ENCODE peak calls at places on chromosomes 12 and 14, in six cellular contexts. T is psoas muscle, I is Panc1, E is PC-3, A is aorta, O is keratinocyte. J is an unnamed sample.

GRCh38 chr12:15621140-15621539 is 168.0 kb downstream of the EPS8 start:
- DNase-seq in A (no peak), T (no peak), E (no peak), O (no peak), I (no peak), J (no peak)

GRCh38 chr12:117227000-117227653 is 36.9 kb upstream of the FBXO21 start:
- DNase-seq in O (no peak), T (no peak), I (no peak), E (no peak), A (no peak), J (no peak)

GRCh38 chr12:130609966-130610365 is 106.1 kb downstream of the RIMBP2 start:
- DNase-seq in E (no peak), T (no peak), O (no peak), I (no peak), A (no peak), J (no peak)

GRCh38 chr12:12686925-12687324 is 9.1 kb downstream of the GPR19 start:
- DNase-seq in A (no peak), T (no peak), I (no peak), O (no peak), E (no peak), J (no peak)

GRCh38 chr14:38143651-38144505 is 63.8 kb upstream of the SSTR1 start:
- DNase-seq in O (no peak), A (no peak), T (no peak), E (peak; percentile 16), I (no peak), J (no peak)

GRCh38 chr12:51744235-51744634 is 104.3 kb downstream of the FIGNL2 start:
- DNase-seq in O (no peak), T (no peak), A (no peak), I (no peak), E (no peak), J (no peak)

GRCh38 chr12:26833692-26834168 is 736 bp upstream of the ITPR2 start:
- DNase-seq in O (no peak), I (no peak), T (peak; percentile 31), A (peak; percentile 67), E (peak; percentile 34), J (peak; percentile 25)

GRCh38 chr14:68824517-68825347 is 31.9 kb upstream of the ZFP36L1 start:
- DNase-seq in I (peak; percentile 41), E (peak; percentile 90), A (peak; percentile 90), O (no peak), T (peak; percentile 89), J (no peak)

GRCh38 chr12:109621864-109622485 is 48.4 kb downstream of the MVK start:
- DNase-seq in A (no peak), E (no peak), I (no peak), T (no peak), O (no peak), J (no peak)

GRCh38 chr12:10097521-10097920 is 1.3 kb downstream of the CLEC1A start:
- DNase-seq in O (no peak), A (no peak), T (no peak), E (no peak), I (no peak), J (no peak)

GRCh38 chr12:16062611-16063010 is 151.5 kb downstream of the DERA start:
- DNase-seq in O (no peak), I (no peak), A (no peak), T (no peak), E (peak; percentile 16), J (peak; percentile 14)

GRCh38 chr12:16323010-16323409 is 24.4 kb upstream of the MGST1 start:
- DNase-seq in E (peak; percentile 64), T (no peak), A (no peak), I (no peak), O (no peak), J (no peak)

GRCh38 chr12:65596514-65597010 is 227.7 kb upstream of the HMGA2 start:
- DNase-seq in E (peak; percentile 99), I (no peak), T (no peak), A (no peak), O (no peak), J (peak; percentile 99)

GRCh38 chr12:50597200-50598195 is 92.7 kb downstream of the DIP2B start:
- DNase-seq in O (peak; percentile 61), T (no peak), A (no peak), I (peak; percentile 83), E (peak; percentile 83), J (peak; percentile 83)

GRCh38 chr12:12467222-12467621 is 95.4 kb downstream of the DUSP16 start:
- DNase-seq in E (no peak), O (no peak), A (no peak), I (no peak), T (no peak), J (no peak)

GRCh38 chr12:47144769-47145168 is 65.0 kb upstream of the AMIGO2 start:
- DNase-seq in T (no peak), A (no peak), E (no peak), O (no peak), I (no peak), J (no peak)

GRCh38 chr12:54381136-54381535 is 3.4 kb downstream of the ZNF385A start:
- DNase-seq in T (no peak), A (no peak), E (no peak), O (no peak), I (no peak), J (no peak)

GRCh38 chr14:105489607-105490317 is 1.3 kb upstream of the TEDC1 start:
- DNase-seq in I (no peak), T (peak; percentile 82), O (no peak), E (peak; percentile 83), A (peak; percentile 92), J (peak; percentile 84)

GRCh38 chr12:11727133-11727664 is 77.7 kb downstream of the ETV6 start:
- DNase-seq in O (no peak), T (no peak), E (no peak), A (no peak), I (no peak), J (no peak)

GRCh38 chr12:28035483-28035882 is 63.0 kb upstream of the PTHLH start:
- DNase-seq in A (no peak), I (peak; percentile 56), T (no peak), O (no peak), E (peak; percentile 100), J (peak; percentile 78)

GRCh38 chr12:5429741-5430557 is 2.0 kb upstream of the NTF3 start:
- DNase-seq in T (no peak), O (no peak), E (no peak), I (no peak), A (no peak), J (no peak)

GRCh38 chr12:68675098-68675842 is 11.5 kb upstream of the NUP107 start:
- DNase-seq in O (no peak), I (no peak), A (no peak), T (no peak), E (no peak), J (no peak)

GRCh38 chr14:34548472-34548981 is 9.0 kb upstream of the EAPP start:
- DNase-seq in A (peak; percentile 42), I (no peak), T (no peak), O (no peak), E (no peak), J (peak; percentile 76)

GRCh38 chr12:81294325-81295190 is 216.7 kb downstream of the ACSS3 start:
- DNase-seq in E (peak; percentile 6), O (no peak), A (no peak), T (no peak), I (no peak), J (no peak)

GRCh38 chr12:100043657-100044056 is 58.9 kb upstream of the ANKS1B start:
- DNase-seq in T (no peak), A (no peak), I (no peak), E (peak; percentile 11), O (no peak), J (peak; percentile 32)

GRCh38 chr14:90645842-90646443 is 170.3 kb downstream of the TTC7B start:
- DNase-seq in I (no peak), O (no peak), A (no peak), T (peak; percentile 63), E (peak; percentile 84), J (peak; percentile 75)
- H3K4me1 ChIP-seq in I (no peaks in the 10 kb centered on the region), O (peaks cover 9% of the 10 kb centered on the region), A (no peaks in the 10 kb centered on the region), T (peaks cover 52% of the 10 kb centered on the region), E (peaks cover 12% of the 10 kb centered on the region), J (peaks cover 24% of the 10 kb centered on the region)

GRCh38 chr14:95440496-95440895 is 76.0 kb downstream of the SYNE3 start:
- DNase-seq in E (no peak), O (no peak), T (no peak), A (no peak), I (no peak), J (no peak)

GRCh38 chr14:95442016-95442632 is 74.3 kb downstream of the SYNE3 start:
- DNase-seq in T (no peak), E (no peak), I (no peak), A (no peak), O (no peak), J (no peak)

GRCh38 chr14:95442633-95443021 is 73.8 kb downstream of the SYNE3 start:
- DNase-seq in A (peak; percentile 90), I (peak; percentile 51), E (peak; percentile 81), O (peak; percentile 38), T (peak; percentile 82), J (peak; percentile 56)

GRCh38 chr14:95439881-95440280 is 76.6 kb downstream of the SYNE3 start:
- DNase-seq in I (no peak), E (no peak), O (no peak), T (no peak), A (no peak), J (no peak)

GRCh38 chr14:95440951-95441350 is 75.5 kb downstream of the SYNE3 start:
- DNase-seq in A (no peak), T (no peak), I (no peak), O (no peak), E (no peak), J (no peak)
- H3K4me1 ChIP-seq in A (no peaks in the 10 kb centered on the region), T (no peaks in the 10 kb centered on the region), I (no peaks in the 10 kb centered on the region), O (no peaks in the 10 kb centered on the region), E (no peaks in the 10 kb centered on the region), J (no peaks in the 10 kb centered on the region)

GRCh38 chr12:132217800-132218518 is 73.7 kb downstream of the NOC4L start:
- DNase-seq in I (no peak), A (no peak), T (no peak), O (no peak), E (no peak), J (no peak)

GRCh38 chr12:132218519-132218860 is 74.2 kb downstream of the NOC4L start:
- DNase-seq in T (no peak), A (no peak), E (no peak), I (no peak), O (no peak), J (no peak)

GRCh38 chr12:132218915-132219314 is 74.7 kb downstream of the NOC4L start:
- DNase-seq in T (no peak), A (no peak), I (no peak), E (peak; percentile 64), O (no peak), J (no peak)

GRCh38 chr12:132216354-132216987 is 72.2 kb downstream of the NOC4L start:
- DNase-seq in O (no peak), T (no peak), I (no peak), A (no peak), E (no peak), J (no peak)

GRCh38 chr12:132217371-132217770 is 73.1 kb downstream of the NOC4L start:
- DNase-seq in O (no peak), T (no peak), A (no peak), E (no peak), I (no peak), J (no peak)
- H3K4me1 ChIP-seq in O (no peaks in the 10 kb centered on the region), T (no peaks in the 10 kb centered on the region), A (no peaks in the 10 kb centered on the region), E (peaks cover 3% of the 10 kb centered on the region), I (peaks cover 2% of the 10 kb centered on the region), J (no peaks in the 10 kb centered on the region)

DNA sequence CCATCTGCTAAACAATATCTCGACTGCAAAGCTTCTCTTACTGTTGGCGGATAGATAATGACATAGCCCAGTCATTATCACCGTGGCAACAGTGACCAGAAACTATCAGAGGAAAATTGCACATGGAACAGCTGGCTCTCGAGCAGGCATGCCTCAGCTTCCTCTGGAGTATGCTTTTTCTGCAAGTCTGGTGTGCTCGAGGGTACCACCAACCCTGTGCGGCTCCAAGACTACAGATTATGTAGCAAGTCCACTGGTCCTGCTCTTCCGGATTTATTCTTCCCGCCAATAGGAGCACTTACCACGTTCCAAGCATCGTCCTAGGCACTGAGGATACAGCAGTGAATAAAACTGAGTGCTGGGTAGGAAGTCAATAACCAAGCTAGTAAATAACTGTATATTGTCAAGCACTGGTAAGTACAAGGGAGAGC is 1.4 kb upstream of the GLRX5 start:
- DNase-seq in O (no peak), I (no peak), A (no peak), E (peak; percentile 30), T (no peak), J (no peak)
- H3K4me1 ChIP-seq in O (peaks cover 43% of the 10 kb centered on the region), I (peaks cover 40% of the 10 kb centered on the region), A (peaks cover 7% of the 10 kb centered on the region), E (peaks cover 46% of the 10 kb centered on the region), T (peaks cover 72% of the 10 kb centered on the region), J (peaks cover 40% of the 10 kb centered on the region)